ENCODE peak calls at places on chromosomes 16 and 17, in seven cellular contexts. N, B, L, S, V, Q and Z are unnamed samples.
A peak's percentile ranks its signal among the peaks of the same experiment; 100 is the strongest.

GRCh38 chr17:58254803-58255202 is 16.4 kb downstream of the LPO start:
- DNase-seq in N (no peak), B (no peak), L (no peak), S (no peak), V (no peak), Q (no peak), Z (peak; percentile 42)

GRCh38 chr17:74758846-74759163 is 10.4 kb downstream of the NHERF1 start:
- DNase-seq in N (no peak), B (no peak), L (peak; percentile 42), S (peak; percentile 78), V (no peak), Q (peak; percentile 40), Z (no peak)

GRCh38 chr17:68398731-68399637 is 58.3 kb downstream of the WIPI1 start:
- DNase-seq in N (no peak), B (peak; percentile 59), L (peak; percentile 73), S (peak; percentile 63), V (peak; percentile 67), Q (peak; percentile 76), Z (no peak)

GRCh38 chr16:52316241-52316640 is 230.7 kb downstream of the TOX3 start:
- DNase-seq in N (no peak), B (no peak), L (no peak), S (no peak), V (no peak), Q (no peak), Z (no peak)

GRCh38 chr17:74116087-74116717 is 87.3 kb upstream of the RPL38 start:
- DNase-seq in N (no peak), B (no peak), L (peak; percentile 27), S (no peak), V (no peak), Q (peak; percentile 5), Z (no peak)

GRCh38 chr17:45954914-45955313 is 44.1 kb upstream of the STH start:
- DNase-seq in N (no peak), B (no peak), L (no peak), S (no peak), V (no peak), Q (no peak), Z (no peak)

GRCh38 chr17:27793906-27794380 is 6.4 kb downstream of the NOS2 start:
- DNase-seq in N (no peak), B (no peak), L (no peak), S (no peak), V (no peak), Q (no peak), Z (no peak)

GRCh38 chr17:65629234-65629690 is 67.8 kb upstream of the AXIN2 start:
- DNase-seq in N (no peak), B (no peak), L (no peak), S (no peak), V (no peak), Q (peak; percentile 13), Z (no peak)

GRCh38 chr17:13181683-13182082 is 163.9 kb upstream of the ELAC2 start:
- DNase-seq in N (no peak), B (no peak), L (no peak), S (no peak), V (no peak), Q (no peak), Z (no peak)

GRCh38 chr17:16463341-16464000 is 28.5 kb downstream of the LRRC75A start:
- DNase-seq in N (no peak), B (no peak), L (peak; percentile 81), S (peak; percentile 90), V (peak; percentile 83), Q (no peak), Z (no peak)

GRCh38 chr17:82444941-82445521 is 5.5 kb downstream of the CYBC1 start:
- DNase-seq in N (no peak), B (peak; percentile 67), L (no peak), S (peak; percentile 51), V (no peak), Q (no peak), Z (no peak)

GRCh38 chr16:26735521-26735920 is 331.2 kb upstream of the C16orf82 start:
- DNase-seq in N (no peak), B (no peak), L (no peak), S (no peak), V (no peak), Q (no peak), Z (no peak)

GRCh38 chr17:10754109-10754508 is 24.3 kb upstream of the TMEM220 start:
- DNase-seq in N (no peak), B (no peak), L (peak; percentile 18), S (peak; percentile 85), V (peak; percentile 67), Q (no peak), Z (no peak)

GRCh38 chr16:30068750-30069574 is 3.4 kb downstream of the ALDOA start:
- DNase-seq in N (no peak), B (no peak), L (no peak), S (no peak), V (no peak), Q (no peak), Z (no peak)

GRCh38 chr17:79950306-79950705 is 85.4 kb downstream of the TBC1D16 start:
- DNase-seq in N (no peak), B (peak; percentile 51), L (no peak), S (peak; percentile 9), V (peak; percentile 27), Q (no peak), Z (peak; percentile 69)

GRCh38 chr17:76506408-76507328 is 5.4 kb upstream of the RHBDF2 start:
- DNase-seq in N (peak; percentile 93), B (peak; percentile 87), L (peak; percentile 48), S (peak; percentile 82), V (peak; percentile 89), Q (peak; percentile 58), Z (peak; percentile 92)

GRCh38 chr16:75789237-75789636 is 62.9 kb upstream of the CPHXL start:
- DNase-seq in N (no peak), B (no peak), L (peak; percentile 46), S (no peak), V (no peak), Q (peak; percentile 62), Z (no peak)

GRCh38 chr17:40903129-40903847 is 18.2 kb upstream of the KRT20 start:
- DNase-seq in N (no peak), B (no peak), L (peak; percentile 35), S (no peak), V (no peak), Q (peak; percentile 53), Z (no peak)

GRCh38 chr17:58587713-58588117 is 73.3 kb upstream of the MTMR4 start:
- DNase-seq in N (peak; percentile 25), B (peak; percentile 58), L (peak; percentile 29), S (peak; percentile 61), V (peak; percentile 53), Q (peak; percentile 42), Z (no peak)

GRCh38 chr17:43200127-43200526 is 11.5 kb upstream of the TMEM106A start:
- DNase-seq in N (no peak), B (no peak), L (no peak), S (no peak), V (no peak), Q (no peak), Z (no peak)

GRCh38 chr16:29994613-29995329 is 646 bp downstream of the HIRIP3 start:
- DNase-seq in N (no peak), B (peak; percentile 82), L (peak; percentile 33), S (no peak), V (no peak), Q (peak; percentile 32), Z (no peak)

GRCh38 chr17:73232587-73233373 is 28.9 kb downstream of the CPSF4L start:
- DNase-seq in N (no peak), B (peak; percentile 68), L (peak; percentile 15), S (peak; percentile 42), V (peak; percentile 40), Q (peak; percentile 31), Z (no peak)

GRCh38 chr17:57880086-57880456 is 30.2 kb upstream of the MRPS23 start:
- DNase-seq in N (no peak), B (no peak), L (no peak), S (no peak), V (no peak), Q (no peak), Z (no peak)

GRCh38 chr17:78544876-78545755 is 32.1 kb downstream of the DNAH17 start:
- DNase-seq in N (no peak), B (no peak), L (no peak), S (no peak), V (no peak), Q (no peak), Z (no peak)

GRCh38 chr16:31016018-31016417 is 5.6 kb upstream of the STX1B start:
- DNase-seq in N (no peak), B (no peak), L (no peak), S (no peak), V (no peak), Q (no peak), Z (no peak)

GRCh38 chr17:79057727-79058400 is 16.8 kb upstream of the ENGASE start:
- DNase-seq in N (peak; percentile 21), B (peak; percentile 9), L (no peak), S (peak; percentile 5), V (no peak), Q (no peak), Z (no peak)

GRCh38 chr17:32277284-32277683 is 11.7 kb downstream of the RHBDL3 start:
- DNase-seq in N (no peak), B (no peak), L (peak; percentile 41), S (peak; percentile 76), V (peak; percentile 38), Q (peak; percentile 48), Z (no peak)

GRCh38 chr16:720507-720989 is 398 bp upstream of the ANTKMT start:
- DNase-seq in N (no peak), B (no peak), L (peak; percentile 59), S (no peak), V (peak; percentile 57), Q (peak; percentile 69), Z (no peak)

GRCh38 chr17:42530952-42531454 is 5.0 kb upstream of the NAGLU start:
- DNase-seq in N (no peak), B (peak; percentile 86), L (no peak), S (peak; percentile 23), V (no peak), Q (no peak), Z (no peak)

GRCh38 chr16:2770057-2770780 is 6.9 kb downstream of the ELOB start:
- DNase-seq in N (no peak), B (no peak), L (no peak), S (no peak), V (peak; percentile 55), Q (no peak), Z (no peak)
- TF ChIP-seq CTCF in N (no peak), B (no peak), L (no peak), S (no peak), V (no peak), Q (peak; percentile 7), Z (no peak)

GRCh38 chr17:4297351-4297750 is 33.6 kb upstream of the ANKFY1 start:
- DNase-seq in N (no peak), B (no peak), L (no peak), S (no peak), V (no peak), Q (no peak), Z (no peak)
- TF ChIP-seq CTCF in N (no peak), B (no peak), L (no peak), S (no peak), V (no peak), Q (no peak), Z (no peak)

DNA sequence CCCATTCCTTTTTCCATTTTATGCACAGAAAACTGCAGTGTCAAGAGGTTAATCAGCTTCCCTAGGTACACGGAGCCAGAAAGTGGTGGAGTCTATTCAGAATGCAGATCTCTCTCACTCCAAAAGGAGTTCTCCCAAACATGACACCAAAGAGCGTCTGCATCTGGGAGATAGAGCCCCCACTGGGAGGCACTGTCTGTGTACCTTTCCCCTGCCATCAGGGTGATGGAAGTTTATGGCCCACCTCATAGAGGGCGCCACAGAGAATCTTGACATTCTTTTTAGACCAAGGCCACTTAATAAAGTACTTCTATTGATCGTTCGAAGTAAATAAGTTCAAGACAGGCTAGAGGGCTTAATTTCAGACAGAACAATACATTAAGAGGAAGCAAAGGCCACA is 493.7 kb upstream of the ERCC4 start:
- DNase-seq in N (no peak), B (no peak), L (no peak), S (no peak), V (no peak), Q (no peak), Z (no peak)
- TF ChIP-seq CTCF in N (no peak), B (no peak), L (no peak), S (no peak), V (no peak), Q (no peak), Z (peak; percentile 23)

GRCh38 chr17:4956493-4957061 is 5.7 kb downstream of the ENO3 start:
- DNase-seq in N (no peak), B (no peak), L (no peak), S (no peak), V (no peak), Q (no peak), Z (no peak)
- TF ChIP-seq CTCF in N (no peak), B (no peak), L (no peak), S (no peak), V (no peak), Q (peak; percentile 16), Z (no peak)